ENCODE peak calls at places on chromosomes 5 and 9, in six cellular contexts. Q is cardiac fibroblast; W is fibroblast of gingiva; D is frontal cortex; M is GM19239; A is stimulated activated CD8-positive, alpha-beta memory T cell treated with anti-CD3 and anti-CD28 coated beads, Interleukin-4, amount 100 ng/mL, for 4 hours. Z is an unnamed sample.

GRCh38 chr5:57383093-57383861 is 99.3 kb downstream of the ACTBL2 start:
- DNase-seq in W (peak), M (no peak), Q (peak), A (no peak), D (no peak), Z (peak)

GRCh38 chr9:4762889-4763521 is 22.0 kb upstream of the AK3 start:
- DNase-seq in Q (peak), A (no peak), D (no peak), M (no peak), W (no peak), Z (no peak)

GRCh38 chr9:116700882-116701836 is 14.1 kb downstream of the TRIM32 start:
- DNase-seq in A (no peak), D (no peak), Q (no peak), M (no peak), W (no peak), Z (no peak)

GRCh38 chr9:28363180-28363579 is 789.9 kb upstream of the C9orf72 start:
- DNase-seq in Q (no peak), M (no peak), D (no peak), W (no peak), A (no peak), Z (no peak)

GRCh38 chr5:128984480-128984879 is 19.2 kb downstream of the SLC27A6 start:
- DNase-seq in W (no peak), D (no peak), Q (no peak), M (no peak), A (no peak), Z (no peak)

GRCh38 chr5:176528301-176528700 is 8.9 kb downstream of the RNF44 start:
- DNase-seq in D (no peak), A (no peak), W (no peak), Q (no peak), M (no peak), Z (no peak)

GRCh38 chr5:81391-82021 is 10.5 kb upstream of the PLEKHG4B start:
- DNase-seq in Q (no peak), W (no peak), A (no peak), M (no peak), D (no peak), Z (no peak)

GRCh38 chr5:170315154-170315553 is 17.6 kb upstream of the LCP2 start:
- DNase-seq in M (no peak), A (no peak), D (peak), W (no peak), Q (peak), Z (peak)